ENCODE peak calls at places on chromosomes 3 and 15, in four cellular contexts. H is K562, N is H1, Y is GM12878. D is an unnamed sample.

GRCh38 chr15:100771745-100772144 is 107.9 kb upstream of the ALDH1A3 start:
- DNase-seq in H (no peak), Y (no peak), N (no peak), D (no peak)

GRCh38 chr3:131231710-131232348 is 149.7 kb upstream of the NUDT16 start:
- DNase-seq in H (no peak), N (no peak), Y (no peak), D (peak; percentile 2)

GRCh38 chr15:85726446-85726845 is 68.3 kb downstream of the KLHL25 start:
- DNase-seq in Y (no peak), N (no peak), H (no peak), D (no peak)

GRCh38 chr3:14281053-14281452 is 102.4 kb downstream of the LSM3 start:
- DNase-seq in N (no peak), H (no peak), Y (no peak), D (no peak)

GRCh38 chr15:56806147-56806536 is 72.8 kb upstream of the ZNF280D start:
- DNase-seq in N (no peak), Y (no peak), H (no peak), D (no peak)

GRCh38 chr3:69869021-69869420 is 129.8 kb downstream of the MITF start:
- DNase-seq in Y (no peak), N (no peak), H (no peak), D (no peak)

GRCh38 chr15:56980474-56980873 is 62.0 kb downstream of the TCF12 start:
- DNase-seq in H (peak; percentile 45), Y (no peak), N (no peak), D (no peak)

GRCh38 chr3:188605960-188606359 is 452.0 kb downstream of the LPP start:
- DNase-seq in Y (no peak), N (no peak), H (no peak), D (no peak)

GRCh38 chr15:63500265-63501250 is 3.8 kb upstream of the USP3 start:
- DNase-seq in N (no peak), Y (no peak), H (no peak), D (no peak)

GRCh38 chr3:124811441-124811840 is 75.7 kb downstream of the ITGB5 start:
- DNase-seq in Y (no peak), N (no peak), H (no peak), D (no peak)

GRCh38 chr3:95994338-95994737 is 820.1 kb upstream of the EPHA6 start:
- DNase-seq in N (no peak), Y (no peak), H (no peak), D (no peak)

GRCh38 chr15:100175406-100176114 is 166.2 kb downstream of the ADAMTS17 start:
- DNase-seq in N (no peak), Y (no peak), H (no peak), D (no peak)

GRCh38 chr3:62097121-62097520 is 276.2 kb downstream of the FEZF2 start:
- DNase-seq in Y (no peak), H (no peak), N (no peak), D (no peak)

GRCh38 chr3:31979006-31979697 is 1.9 kb downstream of the OSBPL10 start:
- DNase-seq in H (no peak), Y (peak; percentile 17), N (no peak), D (no peak)

GRCh38 chr3:23735575-23736326 is 70.0 kb upstream of the UBE2E1 start:
- DNase-seq in H (no peak), N (no peak), Y (no peak), D (no peak)

GRCh38 chr3:31165399-31165860 is 271.0 kb upstream of the GADL1 start:
- DNase-seq in H (no peak), Y (no peak), N (no peak), D (no peak)

GRCh38 chr15:41936649-41937567 is 35.4 kb downstream of the EHD4 start:
- DNase-seq in Y (no peak), N (no peak), H (no peak), D (no peak)

GRCh38 chr15:63189955-63190691 is 717 bp downstream of the RAB8B start:
- DNase-seq in N (no peak), Y (no peak), H (peak; percentile 44), D (no peak)

GRCh38 chr3:53303549-53303948 is 43.8 kb downstream of the DCP1A start:
- DNase-seq in H (no peak), N (no peak), Y (no peak), D (no peak)

GRCh38 chr3:53506110-53506762 is 11.8 kb downstream of the CACNA1D start:
- DNase-seq in N (no peak), H (no peak), Y (no peak), D (no peak)

GRCh38 chr3:141383555-141384129 is 15.3 kb downstream of the ZBTB38 start:
- DNase-seq in H (no peak), Y (no peak), N (no peak), D (no peak)

GRCh38 chr3:147419062-147419701 is 10.0 kb downstream of the ZIC1 start:
- DNase-seq in Y (no peak), N (peak; percentile 92), H (peak; percentile 60), D (no peak)
- TF ChIP-seq EZH2 in Y (no peak), N (no peak), H (no peak), D (no peak)

GRCh38 chr15:67116742-67117141 is 51.3 kb downstream of the SMAD3 start:
- DNase-seq in Y (no peak), H (peak; percentile 12), N (no peak), D (peak; percentile 37)
- TF ChIP-seq ATF2 in Y (no peak), H (no peak), N (no peak), D (no peak)

DNA sequence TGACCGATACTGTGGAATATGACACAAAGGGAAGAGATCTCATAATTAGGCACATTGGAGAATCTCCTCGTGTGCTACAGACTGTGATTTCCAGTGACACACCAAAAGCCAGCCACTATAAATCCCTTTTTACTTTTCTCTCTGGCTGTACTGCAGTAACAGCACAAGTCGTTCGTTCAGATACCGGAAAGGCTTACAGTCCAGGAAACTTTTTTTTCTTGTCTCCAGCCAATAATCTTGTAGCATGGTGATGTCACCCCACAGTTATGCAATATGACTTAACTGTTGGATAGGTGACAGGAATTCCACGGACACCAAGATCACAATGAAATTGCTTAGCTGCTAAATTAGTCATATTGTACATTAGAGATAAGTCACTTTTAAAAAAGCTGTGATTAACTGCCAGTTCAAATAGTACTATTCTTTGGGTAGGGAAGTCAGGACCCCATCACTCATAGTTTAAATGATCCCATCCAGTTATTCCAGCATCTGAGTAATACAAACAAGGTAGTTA is 36.3 kb upstream of the TSC22D2 start:
- DNase-seq in Y (no peak), N (no peak), H (peak; percentile 76), D (peak; percentile 85)
- TF ChIP-seq HDAC2 in Y (no peak), N (no peak), H (no peak), D (no peak)

GRCh38 chr15:60009124-60009523 is 5.0 kb downstream of the FOXB1 start:
- DNase-seq in Y (no peak), N (no peak), H (no peak), D (no peak)

GRCh38 chr15:60012695-60013094 is 8.6 kb downstream of the FOXB1 start:
- DNase-seq in H (no peak), Y (no peak), N (no peak), D (no peak)

GRCh38 chr15:60009581-60010379 is 5.7 kb downstream of the FOXB1 start:
- DNase-seq in N (no peak), Y (no peak), H (no peak), D (no peak)

GRCh38 chr15:60006808-60007346 is 2.8 kb downstream of the FOXB1 start:
- DNase-seq in N (no peak), Y (no peak), H (no peak), D (no peak)

GRCh38 chr15:60010467-60011257 is 6.6 kb downstream of the FOXB1 start:
- DNase-seq in Y (no peak), H (no peak), N (no peak), D (no peak)
- TF ChIP-seq EZH2 in Y (no peak), H (no peak), N (no peak), D (no peak)